ENCODE peak calls at places on chromosomes 6 and 20, in five cellular contexts. D is NCI-H1417 treated with DMSO at 0.1 percent for 48 hours; Q is germinal center; C is activated naive CD4-positive, alpha-beta T cell treated with anti-CD3 and anti-CD28 coated beads for 36 hours; K is mucosa of descending colon. P is an unnamed sample.

GRCh38 chr6:42260972-42261371 is 43.3 kb upstream of the MRPS10 start:
- DNase-seq in D (no peak), Q (peak; percentile 55), C (peak; percentile 53), K (no peak), P (peak; percentile 31)

GRCh38 chr6:82953871-82954270 is 111.8 kb downstream of the UBE3D start:
- DNase-seq in D (no peak), Q (no peak), C (no peak), K (no peak), P (no peak)

GRCh38 chr6:77463881-77464867 is 883 bp upstream of the HTR1B start:
- DNase-seq in D (no peak), Q (no peak), C (no peak), K (peak; percentile 37), P (no peak)

GRCh38 chr20:3887870-3888614 is 1.1 kb upstream of the PANK2 start:
- DNase-seq in D (no peak), Q (no peak), C (no peak), K (no peak), P (peak; percentile 58)

GRCh38 chr20:45774933-45775332 is 16.8 kb downstream of the WFDC3 start:
- DNase-seq in D (no peak), Q (no peak), C (no peak), K (no peak), P (no peak)

GRCh38 chr6:106124015-106124414 is 37.9 kb downstream of the PRDM1 start:
- DNase-seq in D (no peak), Q (no peak), C (no peak), K (no peak), P (no peak)

GRCh38 chr20:63708301-63709148 is 686 bp downstream of the ZGPAT start:
- DNase-seq in D (no peak), Q (peak; percentile 11), C (peak; percentile 6), K (peak; percentile 64), P (no peak)

GRCh38 chr6:30682181-30683117 is 4.0 kb downstream of the PPP1R18 start:
- DNase-seq in D (no peak), Q (peak; percentile 84), C (peak; percentile 94), K (peak; percentile 96), P (peak; percentile 75)

GRCh38 chr6:71444222-71444621 is 155.6 kb downstream of the OGFRL1 start:
- DNase-seq in D (no peak), Q (no peak), C (no peak), K (no peak), P (no peak)

GRCh38 chr6:33312361-33313104 is 1.3 kb downstream of the TAPBP start:
- DNase-seq in D (peak; percentile 43), Q (peak; percentile 90), C (peak; percentile 92), K (peak; percentile 87), P (peak; percentile 91)

GRCh38 chr6:89067796-89068195 is 12.8 kb upstream of the PNRC1 start:
- DNase-seq in D (no peak), Q (no peak), C (no peak), K (no peak), P (peak; percentile 65)

GRCh38 chr6:66772785-66773184 is 1065.8 kb upstream of the EYS start:
- DNase-seq in D (no peak), Q (no peak), C (no peak), K (no peak), P (no peak)

GRCh38 chr6:118509009-118509617 is 39.0 kb upstream of the PLN start:
- DNase-seq in D (no peak), Q (no peak), C (peak; percentile 31), K (no peak), P (peak; percentile 10)

GRCh38 chr6:37314803-37315515 is 38.8 kb upstream of the RNF8 start:
- DNase-seq in D (no peak), Q (peak; percentile 38), C (peak; percentile 68), K (no peak), P (peak; percentile 53)

GRCh38 chr20:50919567-50919966 is 11.7 kb downstream of the ADNP start:
- DNase-seq in D (no peak), Q (no peak), C (no peak), K (no peak), P (peak; percentile 29)

GRCh38 chr20:38303908-38304379 is at the start of gene BPI:
- DNase-seq in D (no peak), Q (no peak), C (no peak), K (peak; percentile 62), P (no peak)

GRCh38 chr6:32112436-32112980 is 3.4 kb upstream of the TNXB start:
- DNase-seq in D (no peak), Q (no peak), C (no peak), K (no peak), P (no peak)

GRCh38 chr6:52016918-52017748 is 70.3 kb downstream of the PKHD1 start:
- DNase-seq in D (no peak), Q (no peak), C (no peak), K (no peak), P (no peak)

GRCh38 chr6:2560903-2561698 is 189.6 kb downstream of the MYLK4 start:
- DNase-seq in D (no peak), Q (no peak), C (no peak), K (no peak), P (no peak)

GRCh38 chr6:21899708-21900107 is 306.2 kb downstream of the SOX4 start:
- DNase-seq in D (no peak), Q (no peak), C (no peak), K (no peak), P (no peak)

GRCh38 chr6:86031713-86032112 is 389.0 kb upstream of the SYNCRIP start:
- DNase-seq in D (no peak), Q (no peak), C (no peak), K (no peak), P (no peak)

P was measured in small intestine.